ENCODE peak calls at places on chromosomes 4 and X, in seven cellular contexts. V is NB4; K is activated CD8-positive, alpha-beta memory T cell treated with anti-CD3 and anti-CD28 coated beads, Interleukin-2, amount 50 U/mL, for 48 hours; Q is psoas muscle; G is tibial artery; A is fibroblast of the aortic adventitia; T is hepatocyte. E is an unnamed sample.

GRCh38 chr4:40177591-40177990 is 19.2 kb upstream of the RHOH start:
- DNase-seq in Q (no peak), V (no peak), K (no peak), G (no peak), A (no peak), T (no peak), E (no peak)

GRCh38 chr4:72997409-72997808 is 72.1 kb downstream of the COX18 start:
- DNase-seq in A (peak; percentile 13), V (no peak), Q (no peak), K (no peak), T (no peak), G (no peak), E (no peak)

GRCh38 chr4:182600836-182601235 is 316.4 kb downstream of the DCTD start:
- DNase-seq in A (no peak), Q (no peak), G (no peak), K (no peak), V (no peak), T (no peak), E (no peak)

GRCh38 chrX:77160301-77160700 is 286.9 kb upstream of the FGF16 start:
- DNase-seq in V (peak; percentile 15), G (no peak), K (peak; percentile 54), Q (peak; percentile 44), A (no peak), T (no peak), E (peak; percentile 27)

GRCh38 chr4:17447675-17448298 is 64.1 kb downstream of the QDPR start:
- DNase-seq in V (peak; percentile 85), K (no peak), A (peak; percentile 88), G (no peak), Q (no peak), T (peak; percentile 85), E (peak; percentile 78)

GRCh38 chrX:115378471-115378870 is 89.0 kb downstream of the LUZP4 start:
- DNase-seq in Q (no peak), T (no peak), V (no peak), A (peak; percentile 79), G (no peak), K (no peak), E (no peak)

GRCh38 chr4:6538586-6538985 is 36.4 kb upstream of the MAN2B2 start:
- DNase-seq in K (no peak), G (no peak), A (no peak), T (no peak), Q (no peak), V (no peak), E (no peak)

GRCh38 chr4:1738410-1738809 is 17.1 kb downstream of the TACC3 start:
- DNase-seq in A (no peak), T (no peak), K (no peak), Q (no peak), V (no peak), G (no peak), E (no peak)

GRCh38 chrX:125003746-125004446 is 315.8 kb upstream of the TEX13C start:
- DNase-seq in Q (no peak), V (no peak), T (no peak), K (no peak), G (no peak), A (no peak), E (no peak)

GRCh38 chr4:150150545-150151156 is 72.4 kb downstream of the DCLK2 start:
- DNase-seq in G (no peak), Q (no peak), K (no peak), V (no peak), T (no peak), A (no peak), E (no peak)

GRCh38 chrX:102976290-102976689 is 39.2 kb downstream of the RAB40AL start:
- DNase-seq in V (peak; percentile 84), G (no peak), A (peak; percentile 50), Q (no peak), T (no peak), K (no peak), E (peak; percentile 76)

GRCh38 chrX:138519296-138519695 is 192.2 kb downstream of the FGF13 start:
- DNase-seq in V (no peak), Q (no peak), A (no peak), K (no peak), G (no peak), T (peak; percentile 56), E (no peak)

E was measured in KBM-7.